ENCODE peak calls at places on chromosome 13, in six cellular contexts. J is colonic mucosa, C is lower leg skin, N is bronchial epithelial cell, G is GM23338, S is mucosa of descending colon. D is an unnamed sample.

GRCh38 chr13:27789495-27790303 is 2.6 kb upstream of the GSX1 start:
- DNase-seq in C (peak), N (no peak), S (no peak), J (no peak), G (peak), D (no peak)

GRCh38 chr13:25109341-25109740 is 13.4 kb downstream of the PABPC3 start:
- DNase-seq in J (no peak), S (no peak), G (no peak), N (peak), C (no peak), D (no peak)

GRCh38 chr13:110283661-110284516 is 23.1 kb downstream of the COL4A1 start:
- DNase-seq in J (no peak), G (no peak), C (peak), N (no peak), S (no peak), D (no peak)

GRCh38 chr13:98584668-98585397 is 7.9 kb upstream of the STK24 start:
- DNase-seq in G (no peak), J (no peak), S (no peak), N (peak), C (no peak), D (no peak)

GRCh38 chr13:85798999-85799646 is at the start of gene SLITRK6:
- DNase-seq in J (peak), N (peak), C (no peak), S (no peak), G (peak), D (no peak)

GRCh38 chr13:83879431-83880171 is 2.7 kb downstream of the SLITRK1 start:
- DNase-seq in S (no peak), C (peak), G (peak), J (no peak), N (no peak), D (no peak)

GRCh38 chr13:100131863-100132574 is 43.1 kb downstream of the PCCA start:
- DNase-seq in N (peak), J (no peak), G (no peak), C (no peak), S (no peak), D (no peak)

GRCh38 chr13:52356327-52356726 is 49.6 kb downstream of the THSD1 start:
- DNase-seq in N (peak), S (no peak), J (no peak), G (no peak), C (no peak), D (no peak)

GRCh38 chr13:43307221-43307920 is 284.0 kb downstream of the DNAJC15 start:
- DNase-seq in C (no peak), S (no peak), N (no peak), J (no peak), G (no peak), D (no peak)

GRCh38 chr13:35723061-35723461 is 246.6 kb upstream of the MAB21L1 start:
- DNase-seq in S (no peak), G (no peak), N (no peak), C (peak), J (no peak), D (no peak)

GRCh38 chr13:48492123-48493075 is 40.5 kb downstream of the RCBTB2 start:
- DNase-seq in S (peak), J (peak), C (peak), N (no peak), G (no peak), D (peak)

GRCh38 chr13:98853791-98854191 is 101.3 kb upstream of the SLC15A1 start:
- DNase-seq in J (no peak), G (no peak), S (no peak), C (no peak), N (no peak), D (no peak)

GRCh38 chr13:42981853-42982252 is 10.2 kb downstream of the EPSTI1 start:
- DNase-seq in S (no peak), G (peak), J (peak), C (no peak), N (peak), D (no peak)

GRCh38 chr13:71625694-71626093 is 241.3 kb downstream of the DACH1 start:
- DNase-seq in G (no peak), J (no peak), S (no peak), C (no peak), N (peak), D (no peak)

GRCh38 chr13:43316997-43317396 is 293.6 kb downstream of the DNAJC15 start:
- DNase-seq in N (peak), G (peak), C (no peak), J (no peak), S (peak), D (no peak)

GRCh38 chr13:98480915-98481510 is 95.9 kb downstream of the STK24 start:
- DNase-seq in C (peak), G (no peak), N (no peak), S (no peak), J (no peak), D (no peak)

GRCh38 chr13:63490149-63490548 is 2074.5 kb upstream of the PCDH20 start:
- DNase-seq in G (no peak), C (no peak), N (no peak), S (no peak), J (no peak), D (no peak)

GRCh38 chr13:30679483-30680330 is 55.6 kb upstream of the ALOX5AP start:
- DNase-seq in C (no peak), N (peak), G (peak), S (no peak), J (no peak), D (no peak)

GRCh38 chr13:45179428-45179827 is 21.4 kb downstream of the KCTD4 start:
- DNase-seq in S (no peak), J (peak), C (no peak), G (no peak), N (no peak), D (no peak)

GRCh38 chr13:74931698-74932433 is 550.1 kb downstream of the TBC1D4 start:
- DNase-seq in N (no peak), C (no peak), G (no peak), J (no peak), S (no peak), D (no peak)

GRCh38 chr13:75299913-75300862 is 181.8 kb downstream of the TBC1D4 start:
- DNase-seq in N (no peak), S (no peak), C (no peak), G (no peak), J (no peak), D (no peak)

GRCh38 chr13:42214445-42214844 is 57.5 kb upstream of the AKAP11 start:
- DNase-seq in C (no peak), S (no peak), G (no peak), N (no peak), J (no peak), D (no peak)

GRCh38 chr13:93230466-93230865 is 3.9 kb downstream of the GPC6 start:
- DNase-seq in G (no peak), S (no peak), C (no peak), J (no peak), N (peak), D (no peak)

GRCh38 chr13:64930636-64931035 is 2299.5 kb downstream of the PCDH9 start:
- DNase-seq in G (no peak), N (no peak), J (no peak), S (no peak), C (no peak), D (no peak)

GRCh38 chr13:89061821-89062220 is 1390.7 kb downstream of the SLITRK5 start:
- DNase-seq in G (no peak), N (no peak), J (peak), S (peak), C (no peak), D (no peak)

GRCh38 chr13:105165449-105166125 is 1369.9 kb downstream of the EFNB2 start:
- DNase-seq in S (peak), C (no peak), G (no peak), N (no peak), J (peak), D (no peak)

GRCh38 chr13:21688056-21688455 is 17.2 kb downstream of the FGF9 start:
- DNase-seq in G (no peak), C (no peak), N (peak), J (no peak), S (no peak), D (no peak)

GRCh38 chr13:95833713-95834112 is 156.8 kb downstream of the DNAJC3 start:
- DNase-seq in N (peak), G (no peak), C (no peak), J (no peak), S (no peak), D (no peak)

GRCh38 chr13:110705356-110705825 is 525 bp downstream of the CARS2 start:
- DNase-seq in S (no peak), C (no peak), J (no peak), G (no peak), N (no peak), D (no peak)

GRCh38 chr13:47139519-47139918 is 242.7 kb upstream of the HTR2A start:
- DNase-seq in J (no peak), C (no peak), G (no peak), N (no peak), S (no peak), D (no peak)

GRCh38 chr13:101049166-101049850 is 367.0 kb downstream of the NALCN start:
- DNase-seq in J (no peak), S (no peak), C (no peak), G (no peak), N (peak), D (no peak)

GRCh38 chr13:31236211-31236786 is 36.5 kb downstream of the B3GLCT start:
- DNase-seq in J (no peak), N (peak), G (peak), S (no peak), C (no peak), D (no peak)

GRCh38 chr13:84455143-84455905 is 573.0 kb upstream of the SLITRK1 start:
- DNase-seq in C (no peak), S (no peak), J (no peak), N (no peak), G (peak), D (no peak)

GRCh38 chr13:98094678-98095266 is 48.1 kb upstream of the FARP1 start:
- DNase-seq in N (no peak), C (no peak), S (no peak), G (no peak), J (no peak), D (no peak)

GRCh38 chr13:43935878-43936277 is 56.2 kb downstream of the LACC1 start:
- DNase-seq in C (no peak), G (no peak), N (no peak), J (no peak), S (no peak), D (no peak)

GRCh38 chr13:95246292-95247082 is 54.8 kb downstream of the ABCC4 start:
- DNase-seq in C (peak), N (peak), S (no peak), G (no peak), J (no peak), D (no peak)

GRCh38 chr13:29676941-29677452 is 81.5 kb upstream of the SLC7A1 start:
- DNase-seq in C (no peak), N (peak), G (no peak), J (peak), S (peak), D (no peak)

DNA sequence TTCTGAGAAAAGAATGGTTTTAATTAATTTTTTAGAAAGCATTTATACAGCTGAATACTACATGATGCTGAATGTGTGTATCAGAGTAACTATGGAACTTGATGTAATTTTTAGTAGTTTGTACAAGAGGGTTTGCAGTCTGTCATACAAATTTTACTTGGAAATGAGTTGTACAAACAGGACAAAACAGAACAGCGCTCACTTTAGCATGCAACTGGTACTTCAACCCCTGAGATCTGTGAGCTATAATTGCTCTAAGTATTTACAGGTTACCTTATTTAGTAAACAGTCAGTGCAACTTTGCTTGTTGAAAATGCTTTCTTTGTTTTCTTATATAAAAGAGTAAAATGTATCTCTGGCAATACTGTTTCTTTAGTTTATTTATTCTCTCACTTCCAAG is 719 bp downstream of the TNFRSF19 start:
- DNase-seq in C (no peak), S (no peak), N (peak), J (no peak), G (no peak), D (no peak)
- TF ChIP-seq CTCF in C (no peak), S (no peak), N (no peak), J (no peak), G (no peak), D (no peak)

DNA sequence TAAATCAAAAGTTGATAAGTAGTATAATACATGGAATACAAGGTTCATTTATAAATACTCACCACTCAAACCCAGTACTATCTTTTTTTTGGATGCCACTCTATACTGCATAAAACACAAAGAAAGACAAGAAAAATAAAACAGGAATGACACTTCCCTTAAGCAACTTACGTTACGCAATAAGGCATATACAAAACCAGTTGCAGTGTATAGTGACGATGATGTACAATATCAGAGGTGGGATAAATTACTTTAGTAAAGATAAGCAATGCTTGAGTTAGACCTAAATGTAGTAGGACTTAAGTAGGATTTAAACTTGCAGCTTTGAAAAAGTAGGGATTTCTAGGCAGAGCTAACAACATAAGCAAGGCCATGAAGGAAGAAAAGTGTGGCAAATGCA is 374.9 kb downstream of the SPRY2 start:
- DNase-seq in C (no peak), S (no peak), G (no peak), J (no peak), N (no peak), D (no peak)
- TF ChIP-seq CTCF in C (no peak), S (no peak), G (no peak), J (no peak), N (no peak), D (no peak)

GRCh38 chr13:113863511-113864302 is at the start of gene GAS6:
- DNase-seq in N (no peak), G (peak), J (peak), S (peak), C (peak), D (no peak)
- TF ChIP-seq CTCF in N (peak), G (peak), J (no peak), S (no peak), C (no peak), D (no peak)

GRCh38 chr13:112711528-112712265 is 21.9 kb downstream of the ATP11A start:
- DNase-seq in G (peak), N (peak), J (peak), C (peak), S (peak), D (no peak)
- TF ChIP-seq CTCF in G (peak), N (peak), J (no peak), C (no peak), S (no peak), D (no peak)

DNA sequence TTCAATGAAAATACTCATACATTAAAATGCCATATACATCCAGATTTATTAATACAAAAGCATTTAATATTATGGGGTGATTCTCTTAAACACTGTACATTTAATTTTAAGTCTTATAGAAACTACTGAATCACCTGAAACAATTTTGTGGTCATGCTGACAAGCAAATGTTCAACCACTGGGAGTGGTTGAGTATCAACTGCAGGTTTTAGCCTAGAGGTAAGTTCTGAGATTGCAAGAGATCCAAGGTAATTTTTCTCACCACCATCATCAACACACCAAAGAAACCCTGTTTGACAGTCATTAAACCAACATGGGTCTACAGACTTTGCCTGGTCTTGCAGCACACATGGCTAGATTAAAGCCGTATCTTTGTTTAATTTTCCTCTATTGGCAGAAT is 196.3 kb downstream of the LHFPL6 start:
- DNase-seq in N (peak), C (no peak), J (no peak), G (peak), S (no peak), D (no peak)
- TF ChIP-seq CTCF in N (peak), C (no peak), J (no peak), G (peak), S (no peak), D (no peak)

GRCh38 chr13:19618925-19619324 is 14.5 kb upstream of the MPHOSPH8 start:
- DNase-seq in S (no peak), C (no peak), G (peak), J (peak), N (peak), D (no peak)
- TF ChIP-seq CTCF in S (no peak), C (no peak), G (peak), J (peak), N (peak), D (no peak)

GRCh38 chr13:57739089-57739488 is 107.5 kb downstream of the PCDH17 start:
- DNase-seq in C (no peak), G (peak), N (no peak), J (no peak), S (no peak), D (no peak)
- TF ChIP-seq CTCF in C (no peak), G (no peak), N (no peak), J (no peak), S (no peak), D (no peak)

DNA sequence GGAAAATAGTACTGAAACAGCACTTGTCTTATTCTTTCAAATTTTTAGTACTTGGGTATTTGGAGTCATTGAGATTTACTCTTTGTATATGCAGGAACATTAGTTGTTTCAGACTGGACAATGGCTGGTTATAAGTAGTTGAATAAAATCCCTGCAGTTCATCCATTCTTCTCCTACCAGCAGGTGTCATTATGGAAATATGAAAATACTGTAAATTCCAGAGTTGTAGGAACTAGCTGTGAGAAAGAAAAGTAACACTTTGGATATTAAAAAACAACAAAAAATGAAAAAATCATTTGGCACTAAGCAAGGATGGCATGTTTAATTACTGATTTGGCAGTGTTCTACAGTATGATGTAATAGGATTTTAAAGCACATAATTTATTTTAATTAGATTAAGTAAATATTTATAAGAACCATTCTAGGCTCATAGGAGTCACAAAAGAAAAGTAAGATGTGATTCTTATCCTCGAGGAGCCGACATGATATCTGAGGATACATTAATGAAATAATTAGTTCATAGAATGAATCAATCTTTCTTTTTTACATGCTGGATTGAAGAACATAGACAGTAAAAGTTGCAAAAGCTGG is 155.3 kb downstream of the KCNRG start:
- DNase-seq in J (no peak), N (peak), C (no peak), S (no peak), G (no peak), D (no peak)
- TF ChIP-seq CTCF in J (no peak), N (peak), C (no peak), S (no peak), G (no peak), D (no peak)

GRCh38 chr13:34571716-34572115 is 370.4 kb upstream of the NBEA start:
- DNase-seq in C (no peak), N (no peak), S (no peak), G (no peak), J (no peak), D (no peak)
- TF ChIP-seq CTCF in C (no peak), N (no peak), S (no peak), G (no peak), J (no peak), D (no peak)

DNA sequence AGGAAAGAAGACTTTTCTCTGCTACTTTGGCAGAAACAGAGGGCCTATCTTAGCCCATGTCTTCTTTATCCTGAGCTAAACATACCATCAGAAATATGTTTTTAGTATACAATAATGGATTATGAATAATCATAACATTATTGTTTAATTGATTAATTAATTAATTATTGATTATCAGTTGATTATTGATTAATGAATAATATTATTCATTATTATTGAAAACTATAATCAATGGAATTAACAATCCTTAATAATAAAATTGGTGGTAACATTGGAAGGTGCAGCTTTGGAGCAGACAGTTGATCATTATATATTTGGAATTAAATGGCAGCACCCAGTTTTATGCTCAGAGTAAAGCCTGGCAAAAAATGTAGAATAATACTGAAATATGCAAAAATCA is 655.9 kb upstream of the ARGLU1 start:
- DNase-seq in G (no peak), S (no peak), J (no peak), C (no peak), N (no peak), D (no peak)
- TF ChIP-seq CTCF in G (no peak), S (no peak), J (no peak), C (no peak), N (no peak), D (no peak)

D was measured in activated B cell treated with CpG ODN at 0.5 μM for 24 hours.